ENCODE peak calls at places on chromosomes 11 and 22, in ten cellular contexts. One of them, this sample, is unnamed.

GRCh38 chr11:40797981-40798380 is 661.5 kb downstream of the LRRC4C start:
- DNase-seq in activated naive CD4-positive, alpha-beta T cell treated with anti-CD3 and anti-CD28 coated beads, Interleukin-2, amount 10 ng/mL, durations not matched to agents 7 days and 5 days: no peak
- DNase-seq in activated T-helper 1 cell treated with anti-CD3 and anti-CD28 coated beads, Interleukin-12 subunit alpha, Interleukin-12 subunit beta, Interleukin-2, Interleukin-4 antibody, amounts not matched to agents 30 ng/mL and 10 ng/mL and 1 ng/mL, durations not matched to agents 14 hours and 24 hours and 36 hours: no peak
- DNase-seq in stimulated activated CD8-positive, alpha-beta memory T cell treated with anti-CD3 and anti-CD28 coated beads, Interleukin-4, amount 100 ng/mL, for 4 hours: no peak
- DNase-seq in GM23248: no peak
- DNase-seq in cardiac septum: no peak
- DNase-seq in dorsolateral prefrontal cortex: no peak
- DNase-seq in posterior cingulate gyrus: no peak
- DNase-seq in T-helper 17 cell: no peak
- DNase-seq in EH: no peak
- DNase-seq in this sample: no peak

GRCh38 chr11:88849368-88849767 is 216.4 kb downstream of the GRM5 start:
- DNase-seq in activated naive CD4-positive, alpha-beta T cell treated with anti-CD3 and anti-CD28 coated beads, Interleukin-2, amount 10 ng/mL, durations not matched to agents 7 days and 5 days: no peak
- DNase-seq in activated T-helper 1 cell treated with anti-CD3 and anti-CD28 coated beads, Interleukin-12 subunit alpha, Interleukin-12 subunit beta, Interleukin-2, Interleukin-4 antibody, amounts not matched to agents 30 ng/mL and 10 ng/mL and 1 ng/mL, durations not matched to agents 14 hours and 24 hours and 36 hours: no peak
- DNase-seq in stimulated activated CD8-positive, alpha-beta memory T cell treated with anti-CD3 and anti-CD28 coated beads, Interleukin-4, amount 100 ng/mL, for 4 hours: no peak
- DNase-seq in GM23248: peak; percentile 82
- DNase-seq in cardiac septum: no peak
- DNase-seq in dorsolateral prefrontal cortex: no peak
- DNase-seq in posterior cingulate gyrus: no peak
- DNase-seq in T-helper 17 cell: no peak
- DNase-seq in EH: peak; percentile 44
- DNase-seq in this sample: no peak

GRCh38 chr11:87265132-87265531 is 227.4 kb downstream of the TMEM135 start:
- DNase-seq in activated naive CD4-positive, alpha-beta T cell treated with anti-CD3 and anti-CD28 coated beads, Interleukin-2, amount 10 ng/mL, durations not matched to agents 7 days and 5 days: no peak
- DNase-seq in activated T-helper 1 cell treated with anti-CD3 and anti-CD28 coated beads, Interleukin-12 subunit alpha, Interleukin-12 subunit beta, Interleukin-2, Interleukin-4 antibody, amounts not matched to agents 30 ng/mL and 10 ng/mL and 1 ng/mL, durations not matched to agents 14 hours and 24 hours and 36 hours: no peak
- DNase-seq in stimulated activated CD8-positive, alpha-beta memory T cell treated with anti-CD3 and anti-CD28 coated beads, Interleukin-4, amount 100 ng/mL, for 4 hours: no peak
- DNase-seq in GM23248: peak; percentile 59
- DNase-seq in cardiac septum: no peak
- DNase-seq in dorsolateral prefrontal cortex: no peak
- DNase-seq in posterior cingulate gyrus: no peak
- DNase-seq in T-helper 17 cell: no peak
- DNase-seq in EH: peak; percentile 62
- DNase-seq in this sample: no peak

GRCh38 chr22:37060801-37061610 is 9.5 kb downstream of the KCTD17 start:
- DNase-seq in activated naive CD4-positive, alpha-beta T cell treated with anti-CD3 and anti-CD28 coated beads, Interleukin-2, amount 10 ng/mL, durations not matched to agents 7 days and 5 days: peak; percentile 37
- DNase-seq in activated T-helper 1 cell treated with anti-CD3 and anti-CD28 coated beads, Interleukin-12 subunit alpha, Interleukin-12 subunit beta, Interleukin-2, Interleukin-4 antibody, amounts not matched to agents 30 ng/mL and 10 ng/mL and 1 ng/mL, durations not matched to agents 14 hours and 24 hours and 36 hours: peak; percentile 12
- DNase-seq in stimulated activated CD8-positive, alpha-beta memory T cell treated with anti-CD3 and anti-CD28 coated beads, Interleukin-4, amount 100 ng/mL, for 4 hours: no peak
- DNase-seq in GM23248: no peak
- DNase-seq in cardiac septum: no peak
- DNase-seq in dorsolateral prefrontal cortex: no peak
- DNase-seq in posterior cingulate gyrus: no peak
- DNase-seq in T-helper 17 cell: no peak
- DNase-seq in EH: no peak
- DNase-seq in this sample: peak; percentile 84

GRCh38 chr11:612201-612960 is 3.4 kb downstream of the IRF7 start:
- DNase-seq in activated naive CD4-positive, alpha-beta T cell treated with anti-CD3 and anti-CD28 coated beads, Interleukin-2, amount 10 ng/mL, durations not matched to agents 7 days and 5 days: peak; percentile 57
- DNase-seq in activated T-helper 1 cell treated with anti-CD3 and anti-CD28 coated beads, Interleukin-12 subunit alpha, Interleukin-12 subunit beta, Interleukin-2, Interleukin-4 antibody, amounts not matched to agents 30 ng/mL and 10 ng/mL and 1 ng/mL, durations not matched to agents 14 hours and 24 hours and 36 hours: no peak
- DNase-seq in stimulated activated CD8-positive, alpha-beta memory T cell treated with anti-CD3 and anti-CD28 coated beads, Interleukin-4, amount 100 ng/mL, for 4 hours: no peak
- DNase-seq in GM23248: peak; percentile 54
- DNase-seq in cardiac septum: no peak
- DNase-seq in dorsolateral prefrontal cortex: no peak
- DNase-seq in posterior cingulate gyrus: no peak
- DNase-seq in T-helper 17 cell: no peak
- DNase-seq in EH: peak; percentile 27
- DNase-seq in this sample: no peak

GRCh38 chr22:46381142-46381541 is 45.6 kb downstream of the TRMU start:
- DNase-seq in activated naive CD4-positive, alpha-beta T cell treated with anti-CD3 and anti-CD28 coated beads, Interleukin-2, amount 10 ng/mL, durations not matched to agents 7 days and 5 days: no peak
- DNase-seq in activated T-helper 1 cell treated with anti-CD3 and anti-CD28 coated beads, Interleukin-12 subunit alpha, Interleukin-12 subunit beta, Interleukin-2, Interleukin-4 antibody, amounts not matched to agents 30 ng/mL and 10 ng/mL and 1 ng/mL, durations not matched to agents 14 hours and 24 hours and 36 hours: no peak
- DNase-seq in stimulated activated CD8-positive, alpha-beta memory T cell treated with anti-CD3 and anti-CD28 coated beads, Interleukin-4, amount 100 ng/mL, for 4 hours: no peak
- DNase-seq in GM23248: peak; percentile 44
- DNase-seq in cardiac septum: no peak
- DNase-seq in dorsolateral prefrontal cortex: no peak
- DNase-seq in posterior cingulate gyrus: no peak
- DNase-seq in T-helper 17 cell: no peak
- DNase-seq in EH: peak; percentile 59
- DNase-seq in this sample: no peak

GRCh38 chr11:115775846-115776245 is 271.6 kb upstream of the CADM1 start:
- DNase-seq in activated naive CD4-positive, alpha-beta T cell treated with anti-CD3 and anti-CD28 coated beads, Interleukin-2, amount 10 ng/mL, durations not matched to agents 7 days and 5 days: no peak
- DNase-seq in activated T-helper 1 cell treated with anti-CD3 and anti-CD28 coated beads, Interleukin-12 subunit alpha, Interleukin-12 subunit beta, Interleukin-2, Interleukin-4 antibody, amounts not matched to agents 30 ng/mL and 10 ng/mL and 1 ng/mL, durations not matched to agents 14 hours and 24 hours and 36 hours: no peak
- DNase-seq in stimulated activated CD8-positive, alpha-beta memory T cell treated with anti-CD3 and anti-CD28 coated beads, Interleukin-4, amount 100 ng/mL, for 4 hours: no peak
- DNase-seq in GM23248: no peak
- DNase-seq in cardiac septum: no peak
- DNase-seq in dorsolateral prefrontal cortex: no peak
- DNase-seq in posterior cingulate gyrus: no peak
- DNase-seq in T-helper 17 cell: no peak
- DNase-seq in EH: no peak
- DNase-seq in this sample: no peak

GRCh38 chr11:120959189-120959588 is 64.7 kb upstream of the TBCEL start:
- DNase-seq in activated naive CD4-positive, alpha-beta T cell treated with anti-CD3 and anti-CD28 coated beads, Interleukin-2, amount 10 ng/mL, durations not matched to agents 7 days and 5 days: no peak
- DNase-seq in activated T-helper 1 cell treated with anti-CD3 and anti-CD28 coated beads, Interleukin-12 subunit alpha, Interleukin-12 subunit beta, Interleukin-2, Interleukin-4 antibody, amounts not matched to agents 30 ng/mL and 10 ng/mL and 1 ng/mL, durations not matched to agents 14 hours and 24 hours and 36 hours: no peak
- DNase-seq in stimulated activated CD8-positive, alpha-beta memory T cell treated with anti-CD3 and anti-CD28 coated beads, Interleukin-4, amount 100 ng/mL, for 4 hours: no peak
- DNase-seq in GM23248: peak; percentile 31
- DNase-seq in cardiac septum: no peak
- DNase-seq in dorsolateral prefrontal cortex: no peak
- DNase-seq in posterior cingulate gyrus: no peak
- DNase-seq in T-helper 17 cell: no peak
- DNase-seq in EH: no peak
- DNase-seq in this sample: no peak

GRCh38 chr11:2834893-2835767 is 50.4 kb downstream of the CDKN1C start:
- DNase-seq in activated naive CD4-positive, alpha-beta T cell treated with anti-CD3 and anti-CD28 coated beads, Interleukin-2, amount 10 ng/mL, durations not matched to agents 7 days and 5 days: no peak
- DNase-seq in activated T-helper 1 cell treated with anti-CD3 and anti-CD28 coated beads, Interleukin-12 subunit alpha, Interleukin-12 subunit beta, Interleukin-2, Interleukin-4 antibody, amounts not matched to agents 30 ng/mL and 10 ng/mL and 1 ng/mL, durations not matched to agents 14 hours and 24 hours and 36 hours: no peak
- DNase-seq in stimulated activated CD8-positive, alpha-beta memory T cell treated with anti-CD3 and anti-CD28 coated beads, Interleukin-4, amount 100 ng/mL, for 4 hours: no peak
- DNase-seq in GM23248: no peak
- DNase-seq in cardiac septum: no peak
- DNase-seq in dorsolateral prefrontal cortex: no peak
- DNase-seq in posterior cingulate gyrus: no peak
- DNase-seq in T-helper 17 cell: no peak
- DNase-seq in EH: no peak
- DNase-seq in this sample: no peak

GRCh38 chr11:123238297-123238696 is 43.2 kb upstream of the CLMP start:
- DNase-seq in activated naive CD4-positive, alpha-beta T cell treated with anti-CD3 and anti-CD28 coated beads, Interleukin-2, amount 10 ng/mL, durations not matched to agents 7 days and 5 days: no peak
- DNase-seq in activated T-helper 1 cell treated with anti-CD3 and anti-CD28 coated beads, Interleukin-12 subunit alpha, Interleukin-12 subunit beta, Interleukin-2, Interleukin-4 antibody, amounts not matched to agents 30 ng/mL and 10 ng/mL and 1 ng/mL, durations not matched to agents 14 hours and 24 hours and 36 hours: no peak
- DNase-seq in stimulated activated CD8-positive, alpha-beta memory T cell treated with anti-CD3 and anti-CD28 coated beads, Interleukin-4, amount 100 ng/mL, for 4 hours: no peak
- DNase-seq in GM23248: peak; percentile 90
- DNase-seq in cardiac septum: no peak
- DNase-seq in dorsolateral prefrontal cortex: no peak
- DNase-seq in posterior cingulate gyrus: no peak
- DNase-seq in T-helper 17 cell: no peak
- DNase-seq in EH: peak; percentile 22
- DNase-seq in this sample: no peak

GRCh38 chr22:50444663-50445062 is 30.2 kb downstream of the SBF1 start:
- DNase-seq in activated naive CD4-positive, alpha-beta T cell treated with anti-CD3 and anti-CD28 coated beads, Interleukin-2, amount 10 ng/mL, durations not matched to agents 7 days and 5 days: no peak
- DNase-seq in activated T-helper 1 cell treated with anti-CD3 and anti-CD28 coated beads, Interleukin-12 subunit alpha, Interleukin-12 subunit beta, Interleukin-2, Interleukin-4 antibody, amounts not matched to agents 30 ng/mL and 10 ng/mL and 1 ng/mL, durations not matched to agents 14 hours and 24 hours and 36 hours: no peak
- DNase-seq in stimulated activated CD8-positive, alpha-beta memory T cell treated with anti-CD3 and anti-CD28 coated beads, Interleukin-4, amount 100 ng/mL, for 4 hours: no peak
- DNase-seq in GM23248: peak; percentile 86
- DNase-seq in cardiac septum: no peak
- DNase-seq in dorsolateral prefrontal cortex: no peak
- DNase-seq in posterior cingulate gyrus: no peak
- DNase-seq in T-helper 17 cell: no peak
- DNase-seq in EH: peak; percentile 81
- DNase-seq in this sample: no peak

GRCh38 chr11:92473736-92474135 is 249.1 kb downstream of the FAT3 start:
- DNase-seq in activated naive CD4-positive, alpha-beta T cell treated with anti-CD3 and anti-CD28 coated beads, Interleukin-2, amount 10 ng/mL, durations not matched to agents 7 days and 5 days: no peak
- DNase-seq in activated T-helper 1 cell treated with anti-CD3 and anti-CD28 coated beads, Interleukin-12 subunit alpha, Interleukin-12 subunit beta, Interleukin-2, Interleukin-4 antibody, amounts not matched to agents 30 ng/mL and 10 ng/mL and 1 ng/mL, durations not matched to agents 14 hours and 24 hours and 36 hours: no peak
- DNase-seq in stimulated activated CD8-positive, alpha-beta memory T cell treated with anti-CD3 and anti-CD28 coated beads, Interleukin-4, amount 100 ng/mL, for 4 hours: no peak
- DNase-seq in GM23248: peak; percentile 36
- DNase-seq in cardiac septum: no peak
- DNase-seq in dorsolateral prefrontal cortex: no peak
- DNase-seq in posterior cingulate gyrus: no peak
- DNase-seq in T-helper 17 cell: no peak
- DNase-seq in EH: peak; percentile 59
- DNase-seq in this sample: no peak

GRCh38 chr11:75272821-75273301 is 32.3 kb downstream of the TPBGL start:
- DNase-seq in activated naive CD4-positive, alpha-beta T cell treated with anti-CD3 and anti-CD28 coated beads, Interleukin-2, amount 10 ng/mL, durations not matched to agents 7 days and 5 days: peak; percentile 22
- DNase-seq in activated T-helper 1 cell treated with anti-CD3 and anti-CD28 coated beads, Interleukin-12 subunit alpha, Interleukin-12 subunit beta, Interleukin-2, Interleukin-4 antibody, amounts not matched to agents 30 ng/mL and 10 ng/mL and 1 ng/mL, durations not matched to agents 14 hours and 24 hours and 36 hours: no peak
- DNase-seq in stimulated activated CD8-positive, alpha-beta memory T cell treated with anti-CD3 and anti-CD28 coated beads, Interleukin-4, amount 100 ng/mL, for 4 hours: no peak
- DNase-seq in GM23248: no peak
- DNase-seq in cardiac septum: peak; percentile 74
- DNase-seq in dorsolateral prefrontal cortex: no peak
- DNase-seq in posterior cingulate gyrus: no peak
- DNase-seq in T-helper 17 cell: no peak
- DNase-seq in EH: no peak
- DNase-seq in this sample: no peak

GRCh38 chr11:61609970-61610347 is 29.1 kb upstream of the SYT7 start:
- DNase-seq in activated naive CD4-positive, alpha-beta T cell treated with anti-CD3 and anti-CD28 coated beads, Interleukin-2, amount 10 ng/mL, durations not matched to agents 7 days and 5 days: no peak
- DNase-seq in activated T-helper 1 cell treated with anti-CD3 and anti-CD28 coated beads, Interleukin-12 subunit alpha, Interleukin-12 subunit beta, Interleukin-2, Interleukin-4 antibody, amounts not matched to agents 30 ng/mL and 10 ng/mL and 1 ng/mL, durations not matched to agents 14 hours and 24 hours and 36 hours: no peak
- DNase-seq in stimulated activated CD8-positive, alpha-beta memory T cell treated with anti-CD3 and anti-CD28 coated beads, Interleukin-4, amount 100 ng/mL, for 4 hours: no peak
- DNase-seq in GM23248: peak; percentile 54
- DNase-seq in cardiac septum: no peak
- DNase-seq in dorsolateral prefrontal cortex: no peak
- DNase-seq in posterior cingulate gyrus: no peak
- DNase-seq in T-helper 17 cell: no peak
- DNase-seq in EH: no peak
- DNase-seq in this sample: peak; percentile 63

GRCh38 chr22:17357688-17358087 is 11.6 kb upstream of the CECR2 start:
- DNase-seq in activated naive CD4-positive, alpha-beta T cell treated with anti-CD3 and anti-CD28 coated beads, Interleukin-2, amount 10 ng/mL, durations not matched to agents 7 days and 5 days: no peak
- DNase-seq in activated T-helper 1 cell treated with anti-CD3 and anti-CD28 coated beads, Interleukin-12 subunit alpha, Interleukin-12 subunit beta, Interleukin-2, Interleukin-4 antibody, amounts not matched to agents 30 ng/mL and 10 ng/mL and 1 ng/mL, durations not matched to agents 14 hours and 24 hours and 36 hours: no peak
- DNase-seq in stimulated activated CD8-positive, alpha-beta memory T cell treated with anti-CD3 and anti-CD28 coated beads, Interleukin-4, amount 100 ng/mL, for 4 hours: no peak
- DNase-seq in GM23248: no peak
- DNase-seq in cardiac septum: no peak
- DNase-seq in dorsolateral prefrontal cortex: no peak
- DNase-seq in posterior cingulate gyrus: no peak
- DNase-seq in T-helper 17 cell: no peak
- DNase-seq in EH: no peak
- DNase-seq in this sample: no peak

GRCh38 chr11:78476066-78476465 is 58.4 kb upstream of the GAB2 start:
- DNase-seq in activated naive CD4-positive, alpha-beta T cell treated with anti-CD3 and anti-CD28 coated beads, Interleukin-2, amount 10 ng/mL, durations not matched to agents 7 days and 5 days: no peak
- DNase-seq in activated T-helper 1 cell treated with anti-CD3 and anti-CD28 coated beads, Interleukin-12 subunit alpha, Interleukin-12 subunit beta, Interleukin-2, Interleukin-4 antibody, amounts not matched to agents 30 ng/mL and 10 ng/mL and 1 ng/mL, durations not matched to agents 14 hours and 24 hours and 36 hours: no peak
- DNase-seq in stimulated activated CD8-positive, alpha-beta memory T cell treated with anti-CD3 and anti-CD28 coated beads, Interleukin-4, amount 100 ng/mL, for 4 hours: no peak
- DNase-seq in GM23248: no peak
- DNase-seq in cardiac septum: no peak
- DNase-seq in dorsolateral prefrontal cortex: no peak
- DNase-seq in posterior cingulate gyrus: no peak
- DNase-seq in T-helper 17 cell: no peak
- DNase-seq in EH: no peak
- DNase-seq in this sample: no peak

GRCh38 chr11:74196781-74197486 is 25.8 kb downstream of the PPME1 start:
- DNase-seq in activated naive CD4-positive, alpha-beta T cell treated with anti-CD3 and anti-CD28 coated beads, Interleukin-2, amount 10 ng/mL, durations not matched to agents 7 days and 5 days: no peak
- DNase-seq in activated T-helper 1 cell treated with anti-CD3 and anti-CD28 coated beads, Interleukin-12 subunit alpha, Interleukin-12 subunit beta, Interleukin-2, Interleukin-4 antibody, amounts not matched to agents 30 ng/mL and 10 ng/mL and 1 ng/mL, durations not matched to agents 14 hours and 24 hours and 36 hours: no peak
- DNase-seq in stimulated activated CD8-positive, alpha-beta memory T cell treated with anti-CD3 and anti-CD28 coated beads, Interleukin-4, amount 100 ng/mL, for 4 hours: no peak
- DNase-seq in GM23248: no peak
- DNase-seq in cardiac septum: no peak
- DNase-seq in dorsolateral prefrontal cortex: no peak
- DNase-seq in posterior cingulate gyrus: no peak
- DNase-seq in T-helper 17 cell: no peak
- DNase-seq in EH: no peak
- DNase-seq in this sample: no peak

GRCh38 chr11:75703709-75704237 is 13.9 kb upstream of the MOGAT2 start:
- DNase-seq in activated naive CD4-positive, alpha-beta T cell treated with anti-CD3 and anti-CD28 coated beads, Interleukin-2, amount 10 ng/mL, durations not matched to agents 7 days and 5 days: no peak
- DNase-seq in activated T-helper 1 cell treated with anti-CD3 and anti-CD28 coated beads, Interleukin-12 subunit alpha, Interleukin-12 subunit beta, Interleukin-2, Interleukin-4 antibody, amounts not matched to agents 30 ng/mL and 10 ng/mL and 1 ng/mL, durations not matched to agents 14 hours and 24 hours and 36 hours: no peak
- DNase-seq in stimulated activated CD8-positive, alpha-beta memory T cell treated with anti-CD3 and anti-CD28 coated beads, Interleukin-4, amount 100 ng/mL, for 4 hours: no peak
- DNase-seq in GM23248: no peak
- DNase-seq in cardiac septum: no peak
- DNase-seq in dorsolateral prefrontal cortex: no peak
- DNase-seq in posterior cingulate gyrus: no peak
- DNase-seq in T-helper 17 cell: no peak
- DNase-seq in EH: no peak
- DNase-seq in this sample: no peak

GRCh38 chr11:111532365-111532709 is 8.2 kb upstream of the LAYN start:
- DNase-seq in activated naive CD4-positive, alpha-beta T cell treated with anti-CD3 and anti-CD28 coated beads, Interleukin-2, amount 10 ng/mL, durations not matched to agents 7 days and 5 days: no peak
- DNase-seq in activated T-helper 1 cell treated with anti-CD3 and anti-CD28 coated beads, Interleukin-12 subunit alpha, Interleukin-12 subunit beta, Interleukin-2, Interleukin-4 antibody, amounts not matched to agents 30 ng/mL and 10 ng/mL and 1 ng/mL, durations not matched to agents 14 hours and 24 hours and 36 hours: no peak
- DNase-seq in stimulated activated CD8-positive, alpha-beta memory T cell treated with anti-CD3 and anti-CD28 coated beads, Interleukin-4, amount 100 ng/mL, for 4 hours: no peak
- DNase-seq in GM23248: no peak
- DNase-seq in cardiac septum: no peak
- DNase-seq in dorsolateral prefrontal cortex: no peak
- DNase-seq in posterior cingulate gyrus: no peak
- DNase-seq in T-helper 17 cell: no peak
- DNase-seq in EH: peak; percentile 23
- DNase-seq in this sample: no peak

GRCh38 chr22:19086944-19087343 is 35.3 kb downstream of the DGCR2 start:
- DNase-seq in activated naive CD4-positive, alpha-beta T cell treated with anti-CD3 and anti-CD28 coated beads, Interleukin-2, amount 10 ng/mL, durations not matched to agents 7 days and 5 days: no peak
- DNase-seq in activated T-helper 1 cell treated with anti-CD3 and anti-CD28 coated beads, Interleukin-12 subunit alpha, Interleukin-12 subunit beta, Interleukin-2, Interleukin-4 antibody, amounts not matched to agents 30 ng/mL and 10 ng/mL and 1 ng/mL, durations not matched to agents 14 hours and 24 hours and 36 hours: no peak
- DNase-seq in stimulated activated CD8-positive, alpha-beta memory T cell treated with anti-CD3 and anti-CD28 coated beads, Interleukin-4, amount 100 ng/mL, for 4 hours: no peak
- DNase-seq in GM23248: peak; percentile 70
- DNase-seq in cardiac septum: no peak
- DNase-seq in dorsolateral prefrontal cortex: no peak
- DNase-seq in posterior cingulate gyrus: no peak
- DNase-seq in T-helper 17 cell: no peak
- DNase-seq in EH: peak; percentile 61
- DNase-seq in this sample: no peak

GRCh38 chr11:16001899-16002426 is 354.4 kb downstream of the SOX6 start:
- DNase-seq in activated naive CD4-positive, alpha-beta T cell treated with anti-CD3 and anti-CD28 coated beads, Interleukin-2, amount 10 ng/mL, durations not matched to agents 7 days and 5 days: no peak
- DNase-seq in activated T-helper 1 cell treated with anti-CD3 and anti-CD28 coated beads, Interleukin-12 subunit alpha, Interleukin-12 subunit beta, Interleukin-2, Interleukin-4 antibody, amounts not matched to agents 30 ng/mL and 10 ng/mL and 1 ng/mL, durations not matched to agents 14 hours and 24 hours and 36 hours: no peak
- DNase-seq in stimulated activated CD8-positive, alpha-beta memory T cell treated with anti-CD3 and anti-CD28 coated beads, Interleukin-4, amount 100 ng/mL, for 4 hours: no peak
- DNase-seq in GM23248: peak; percentile 87
- DNase-seq in cardiac septum: no peak
- DNase-seq in dorsolateral prefrontal cortex: no peak
- DNase-seq in posterior cingulate gyrus: no peak
- DNase-seq in T-helper 17 cell: no peak
- DNase-seq in EH: peak; percentile 94
- DNase-seq in this sample: no peak

GRCh38 chr11:3853935-3854659 is 1.4 kb upstream of the STIM1 start:
- DNase-seq in activated naive CD4-positive, alpha-beta T cell treated with anti-CD3 and anti-CD28 coated beads, Interleukin-2, amount 10 ng/mL, durations not matched to agents 7 days and 5 days: peak; percentile 84
- DNase-seq in activated T-helper 1 cell treated with anti-CD3 and anti-CD28 coated beads, Interleukin-12 subunit alpha, Interleukin-12 subunit beta, Interleukin-2, Interleukin-4 antibody, amounts not matched to agents 30 ng/mL and 10 ng/mL and 1 ng/mL, durations not matched to agents 14 hours and 24 hours and 36 hours: peak; percentile 61
- DNase-seq in stimulated activated CD8-positive, alpha-beta memory T cell treated with anti-CD3 and anti-CD28 coated beads, Interleukin-4, amount 100 ng/mL, for 4 hours: peak; percentile 36
- DNase-seq in GM23248: no peak
- DNase-seq in cardiac septum: peak; percentile 78
- DNase-seq in dorsolateral prefrontal cortex: no peak
- DNase-seq in posterior cingulate gyrus: no peak
- DNase-seq in T-helper 17 cell: peak; percentile 22
- DNase-seq in EH: no peak
- DNase-seq in this sample: no peak

GRCh38 chr22:35452351-35452781 is 52.4 kb downstream of the MCM5 start:
- DNase-seq in activated naive CD4-positive, alpha-beta T cell treated with anti-CD3 and anti-CD28 coated beads, Interleukin-2, amount 10 ng/mL, durations not matched to agents 7 days and 5 days: no peak
- DNase-seq in activated T-helper 1 cell treated with anti-CD3 and anti-CD28 coated beads, Interleukin-12 subunit alpha, Interleukin-12 subunit beta, Interleukin-2, Interleukin-4 antibody, amounts not matched to agents 30 ng/mL and 10 ng/mL and 1 ng/mL, durations not matched to agents 14 hours and 24 hours and 36 hours: no peak
- DNase-seq in stimulated activated CD8-positive, alpha-beta memory T cell treated with anti-CD3 and anti-CD28 coated beads, Interleukin-4, amount 100 ng/mL, for 4 hours: no peak
- DNase-seq in GM23248: no peak
- DNase-seq in cardiac septum: no peak
- DNase-seq in dorsolateral prefrontal cortex: no peak
- DNase-seq in posterior cingulate gyrus: no peak
- DNase-seq in T-helper 17 cell: no peak
- DNase-seq in EH: no peak
- DNase-seq in this sample: no peak

GRCh38 chr22:49499433-49500075 is 328.1 kb downstream of the BRD1 start:
- DNase-seq in activated naive CD4-positive, alpha-beta T cell treated with anti-CD3 and anti-CD28 coated beads, Interleukin-2, amount 10 ng/mL, durations not matched to agents 7 days and 5 days: no peak
- DNase-seq in activated T-helper 1 cell treated with anti-CD3 and anti-CD28 coated beads, Interleukin-12 subunit alpha, Interleukin-12 subunit beta, Interleukin-2, Interleukin-4 antibody, amounts not matched to agents 30 ng/mL and 10 ng/mL and 1 ng/mL, durations not matched to agents 14 hours and 24 hours and 36 hours: no peak
- DNase-seq in stimulated activated CD8-positive, alpha-beta memory T cell treated with anti-CD3 and anti-CD28 coated beads, Interleukin-4, amount 100 ng/mL, for 4 hours: no peak
- DNase-seq in GM23248: no peak
- DNase-seq in cardiac septum: no peak
- DNase-seq in dorsolateral prefrontal cortex: no peak
- DNase-seq in posterior cingulate gyrus: no peak
- DNase-seq in T-helper 17 cell: no peak
- DNase-seq in EH: no peak
- DNase-seq in this sample: no peak

GRCh38 chr11:73275381-73275750 is 3.2 kb downstream of the P2RY6 start:
- DNase-seq in activated naive CD4-positive, alpha-beta T cell treated with anti-CD3 and anti-CD28 coated beads, Interleukin-2, amount 10 ng/mL, durations not matched to agents 7 days and 5 days: no peak
- DNase-seq in activated T-helper 1 cell treated with anti-CD3 and anti-CD28 coated beads, Interleukin-12 subunit alpha, Interleukin-12 subunit beta, Interleukin-2, Interleukin-4 antibody, amounts not matched to agents 30 ng/mL and 10 ng/mL and 1 ng/mL, durations not matched to agents 14 hours and 24 hours and 36 hours: no peak
- DNase-seq in stimulated activated CD8-positive, alpha-beta memory T cell treated with anti-CD3 and anti-CD28 coated beads, Interleukin-4, amount 100 ng/mL, for 4 hours: no peak
- DNase-seq in GM23248: no peak
- DNase-seq in cardiac septum: peak; percentile 49
- DNase-seq in dorsolateral prefrontal cortex: no peak
- DNase-seq in posterior cingulate gyrus: no peak
- DNase-seq in T-helper 17 cell: no peak
- DNase-seq in EH: no peak
- DNase-seq in this sample: no peak

GRCh38 chr11:110490886-110491285 is 61.1 kb downstream of the FDX1 start:
- DNase-seq in activated naive CD4-positive, alpha-beta T cell treated with anti-CD3 and anti-CD28 coated beads, Interleukin-2, amount 10 ng/mL, durations not matched to agents 7 days and 5 days: no peak
- DNase-seq in activated T-helper 1 cell treated with anti-CD3 and anti-CD28 coated beads, Interleukin-12 subunit alpha, Interleukin-12 subunit beta, Interleukin-2, Interleukin-4 antibody, amounts not matched to agents 30 ng/mL and 10 ng/mL and 1 ng/mL, durations not matched to agents 14 hours and 24 hours and 36 hours: no peak
- DNase-seq in stimulated activated CD8-positive, alpha-beta memory T cell treated with anti-CD3 and anti-CD28 coated beads, Interleukin-4, amount 100 ng/mL, for 4 hours: no peak
- DNase-seq in GM23248: peak; percentile 85
- DNase-seq in cardiac septum: no peak
- DNase-seq in dorsolateral prefrontal cortex: no peak
- DNase-seq in posterior cingulate gyrus: no peak
- DNase-seq in T-helper 17 cell: no peak
- DNase-seq in EH: peak; percentile 79
- DNase-seq in this sample: no peak

GRCh38 chr22:43230983-43231723 is 44.2 kb upstream of the TTLL12 start:
- DNase-seq in activated naive CD4-positive, alpha-beta T cell treated with anti-CD3 and anti-CD28 coated beads, Interleukin-2, amount 10 ng/mL, durations not matched to agents 7 days and 5 days: peak; percentile 80
- DNase-seq in activated T-helper 1 cell treated with anti-CD3 and anti-CD28 coated beads, Interleukin-12 subunit alpha, Interleukin-12 subunit beta, Interleukin-2, Interleukin-4 antibody, amounts not matched to agents 30 ng/mL and 10 ng/mL and 1 ng/mL, durations not matched to agents 14 hours and 24 hours and 36 hours: peak; percentile 61
- DNase-seq in stimulated activated CD8-positive, alpha-beta memory T cell treated with anti-CD3 and anti-CD28 coated beads, Interleukin-4, amount 100 ng/mL, for 4 hours: peak; percentile 19
- DNase-seq in GM23248: peak; percentile 61
- DNase-seq in cardiac septum: no peak
- DNase-seq in dorsolateral prefrontal cortex: peak; percentile 31
- DNase-seq in posterior cingulate gyrus: peak; percentile 62
- DNase-seq in T-helper 17 cell: peak; percentile 39
- DNase-seq in EH: peak; percentile 43
- DNase-seq in this sample: peak; percentile 77

GRCh38 chr11:128764617-128765095 is 70.8 kb downstream of the FLI1 start:
- DNase-seq in activated naive CD4-positive, alpha-beta T cell treated with anti-CD3 and anti-CD28 coated beads, Interleukin-2, amount 10 ng/mL, durations not matched to agents 7 days and 5 days: no peak
- DNase-seq in activated T-helper 1 cell treated with anti-CD3 and anti-CD28 coated beads, Interleukin-12 subunit alpha, Interleukin-12 subunit beta, Interleukin-2, Interleukin-4 antibody, amounts not matched to agents 30 ng/mL and 10 ng/mL and 1 ng/mL, durations not matched to agents 14 hours and 24 hours and 36 hours: no peak
- DNase-seq in stimulated activated CD8-positive, alpha-beta memory T cell treated with anti-CD3 and anti-CD28 coated beads, Interleukin-4, amount 100 ng/mL, for 4 hours: no peak
- DNase-seq in GM23248: no peak
- DNase-seq in cardiac septum: no peak
- DNase-seq in dorsolateral prefrontal cortex: no peak
- DNase-seq in posterior cingulate gyrus: peak; percentile 18
- DNase-seq in T-helper 17 cell: no peak
- DNase-seq in EH: no peak
- DNase-seq in this sample: no peak